ENCODE peak calls at places on chromosomes 4 and X, in four cellular contexts. O, B, L and H are unnamed samples.

GRCh38 chr4:67714248-67714583 is 13.3 kb upstream of the UBA6 start:
- DNase-seq in O (no peak), B (peak; percentile 41), L (no peak), H (peak; percentile 72)

GRCh38 chrX:54785901-54786300 is 12.2 kb downstream of the ITIH6 start:
- DNase-seq in O (no peak), B (no peak), L (peak; percentile 22), H (peak; percentile 1)

GRCh38 chrX:25968920-25969319 is 169.2 kb upstream of the MAGEB18 start:
- DNase-seq in O (no peak), B (peak; percentile 27), L (peak; percentile 52), H (no peak)

GRCh38 chrX:31420711-31421151 is 348.9 kb upstream of the FTHL17 start:
- DNase-seq in O (no peak), B (no peak), L (no peak), H (peak; percentile 18)

GRCh38 chr4:173014113-173014558 is 154.5 kb upstream of the GALNT7 start:
- DNase-seq in O (no peak), B (peak; percentile 40), L (peak; percentile 47), H (no peak)

GRCh38 chr4:65007841-65008439 is 598.7 kb upstream of the TECRL start:
- DNase-seq in O (no peak), B (peak; percentile 71), L (peak; percentile 40), H (peak; percentile 24)

GRCh38 chr4:81652069-81652478 is 180.4 kb upstream of the RASGEF1B start:
- DNase-seq in O (no peak), B (no peak), L (no peak), H (peak; percentile 53)

GRCh38 chrX:26788402-26788998 is 572.5 kb downstream of the MAGEB5 start:
- DNase-seq in O (no peak), B (no peak), L (no peak), H (no peak)

GRCh38 chr4:146243141-146243882 is 29.0 kb downstream of the REELD1 start:
- DNase-seq in O (no peak), B (no peak), L (no peak), H (no peak)

GRCh38 chr4:110540606-110541440 is 64.9 kb downstream of the ENPEP start:
- DNase-seq in O (no peak), B (no peak), L (no peak), H (no peak)

GRCh38 chr4:97548943-97549583 is 594.2 kb downstream of the STPG2 start:
- DNase-seq in O (no peak), B (no peak), L (no peak), H (no peak)

GRCh38 chr4:90598741-90599140 is 471.5 kb downstream of the CCSER1 start:
- DNase-seq in O (no peak), B (no peak), L (no peak), H (no peak)

GRCh38 chr4:146545102-146545501 is 23.4 kb upstream of the SLC10A7 start:
- DNase-seq in O (no peak), B (peak; percentile 17), L (peak; percentile 14), H (no peak)

GRCh38 chr4:140188975-140189374 is 35.0 kb upstream of the MAML3 start:
- DNase-seq in O (no peak), B (peak; percentile 16), L (no peak), H (peak; percentile 91)

GRCh38 chr4:2598661-2599654 is 62.5 kb downstream of the FAM193A start:
- DNase-seq in O (no peak), B (no peak), L (no peak), H (no peak)

GRCh38 chr4:188691811-188692210 is 552.6 kb downstream of the TRIML1 start:
- DNase-seq in O (no peak), B (no peak), L (no peak), H (no peak)

GRCh38 chr4:165537028-165537648 is 158.3 kb downstream of the CPE start:
- DNase-seq in O (no peak), B (peak; percentile 76), L (peak; percentile 18), H (no peak)

GRCh38 chrX:153400146-153401132 is 711 bp downstream of the PNMA6E start:
- DNase-seq in O (no peak), B (no peak), L (peak; percentile 66), H (peak; percentile 19)

GRCh38 chr4:145535202-145535601 is 53.5 kb downstream of the SMAD1 start:
- DNase-seq in O (no peak), B (no peak), L (no peak), H (no peak)

GRCh38 chr4:2416564-2417195 is 1.8 kb downstream of the ZFYVE28 start:
- DNase-seq in O (no peak), B (no peak), L (peak; percentile 27), H (peak; percentile 19)

GRCh38 chr4:16758816-16759215 is 139.6 kb downstream of the LDB2 start:
- DNase-seq in O (no peak), B (no peak), L (no peak), H (no peak)

GRCh38 chr4:1512738-1513660 is 106.8 kb upstream of the NKX1-1 start:
- DNase-seq in O (no peak), B (peak; percentile 87), L (peak; percentile 74), H (peak; percentile 46)

GRCh38 chr4:141046255-141046654 is 87.0 kb downstream of the RNF150 start:
- DNase-seq in O (no peak), B (peak; percentile 32), L (no peak), H (no peak)

GRCh38 chr4:100258675-100259074 is 68.4 kb upstream of the DDIT4L start:
- DNase-seq in O (no peak), B (no peak), L (no peak), H (no peak)

GRCh38 chr4:7778524-7779193 is 161.0 kb downstream of the AFAP1 start:
- DNase-seq in O (peak; percentile 46), B (no peak), L (no peak), H (no peak)

GRCh38 chr4:169745291-169745690 is 12.5 kb downstream of the HPF1 start:
- DNase-seq in O (no peak), B (no peak), L (no peak), H (no peak)

GRCh38 chr4:118112647-118113046 is 78.4 kb downstream of the NDST3 start:
- DNase-seq in O (no peak), B (no peak), L (no peak), H (no peak)

GRCh38 chr4:20358110-20358509 is 106.4 kb downstream of the SLIT2 start:
- DNase-seq in O (no peak), B (no peak), L (no peak), H (no peak)